ENCODE peak calls at places on chromosomes 16 and 17, in four cellular contexts. U is endodermal cell, R is prostate gland, S is IMR-90. Y is an unnamed sample.

GRCh38 chr17:12041316-12041715 is 20.6 kb downstream of the MAP2K4 start:
- DNase-seq in R (no peak), S (peak; percentile 87), U (no peak), Y (no peak)

GRCh38 chr16:67391424-67392300 is 1.6 kb downstream of the TPPP3 start:
- DNase-seq in U (no peak), R (no peak), S (no peak), Y (no peak)

GRCh38 chr17:28469376-28469775 is 4.1 kb upstream of the SLC13A2 start:
- DNase-seq in S (no peak), R (no peak), U (no peak), Y (no peak)

GRCh38 chr17:16123531-16123930 is 91.8 kb downstream of the NCOR1 start:
- DNase-seq in R (no peak), S (no peak), U (no peak), Y (no peak)

GRCh38 chr16:13316008-13316407 is 414.6 kb downstream of the SHISA9 start:
- DNase-seq in R (no peak), U (no peak), S (no peak), Y (no peak)

GRCh38 chr16:84368327-84368996 is at the start of gene ATP2C2:
- DNase-seq in R (peak; percentile 78), U (peak; percentile 95), S (no peak), Y (no peak)

GRCh38 chr17:41415833-41416335 is 8.5 kb downstream of the KRT37 start:
- DNase-seq in R (no peak), U (no peak), S (peak; percentile 55), Y (no peak)

GRCh38 chr17:47692137-47692894 is 1.6 kb upstream of the TBKBP1 start:
- DNase-seq in S (no peak), R (no peak), U (no peak), Y (no peak)

GRCh38 chr17:79085154-79085920 is 10.7 kb downstream of the ENGASE start:
- DNase-seq in R (no peak), S (no peak), U (no peak), Y (no peak)

GRCh38 chr16:67349172-67349571 is 22.6 kb downstream of the LRRC36 start:
- DNase-seq in U (no peak), R (no peak), S (peak; percentile 44), Y (no peak)

GRCh38 chr17:4175921-4176802 is 33.2 kb downstream of the CYB5D2 start:
- DNase-seq in R (no peak), S (peak; percentile 45), U (no peak), Y (no peak)

GRCh38 chr16:58345574-58346354 is 46.5 kb upstream of the GINS3 start:
- DNase-seq in S (no peak), U (no peak), R (no peak), Y (no peak)

GRCh38 chr16:15682105-15682570 is 32.1 kb downstream of the NDE1 start:
- DNase-seq in S (peak; percentile 84), U (peak; percentile 83), R (no peak), Y (peak; percentile 51)

GRCh38 chr16:60120586-60120985 is 1386.5 kb upstream of the GOT2 start:
- DNase-seq in S (no peak), R (no peak), U (no peak), Y (no peak)

GRCh38 chr16:90020838-90021382 is 1.7 kb upstream of the DBNDD1 start:
- DNase-seq in S (peak; percentile 76), R (no peak), U (no peak), Y (peak; percentile 67)

GRCh38 chr16:35788381-35788780 is 2329.0 kb downstream of the TP53TG3F start:
- DNase-seq in S (no peak), R (no peak), U (no peak), Y (no peak)

GRCh38 chr16:35795361-35796029 is 2336.1 kb downstream of the TP53TG3F start:
- DNase-seq in S (no peak), R (no peak), U (no peak), Y (peak; percentile 86)

GRCh38 chr16:35797811-35798210 is 2338.4 kb downstream of the TP53TG3F start:
- DNase-seq in U (no peak), S (no peak), R (no peak), Y (no peak)

DNA sequence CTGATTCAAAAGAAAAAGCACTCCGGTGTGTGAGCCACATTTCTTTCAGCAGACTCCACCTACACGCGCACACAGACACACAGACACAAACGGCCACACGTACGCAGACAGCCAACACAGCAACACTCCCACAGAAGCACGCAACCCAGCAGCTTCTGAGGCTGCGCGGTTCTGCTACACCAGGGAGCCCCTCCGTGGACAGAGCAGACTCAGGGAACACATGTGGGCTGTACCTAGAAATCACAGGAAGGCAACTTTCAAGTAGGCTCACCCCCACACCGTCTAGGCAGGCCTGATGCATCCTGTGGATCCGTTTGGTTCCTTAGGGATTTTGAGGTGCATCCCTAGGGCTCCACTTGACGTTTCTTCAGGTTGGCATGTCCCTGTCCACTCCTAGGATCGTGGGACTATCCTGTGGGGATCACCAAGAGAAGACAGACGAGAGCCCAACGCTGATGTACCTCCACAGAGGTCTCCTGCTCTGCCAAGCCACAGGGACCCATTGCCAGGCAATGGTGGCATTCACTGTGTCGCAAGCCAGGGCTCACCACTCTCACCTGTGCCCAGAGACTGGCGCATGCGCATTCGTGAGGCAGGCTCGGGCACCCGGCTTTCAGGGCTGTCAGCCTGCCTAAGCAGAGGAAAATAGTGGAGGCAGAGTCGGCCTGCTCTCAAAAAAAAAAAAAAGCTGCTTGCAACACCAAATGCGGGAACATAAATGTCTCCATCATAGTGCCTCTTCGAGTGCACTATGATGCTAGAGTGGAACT is 2333.3 kb downstream of the TP53TG3F start:
- DNase-seq in R (no peak), U (no peak), S (no peak), Y (no peak)
- H3K9me3 ChIP-seq in R (no peaks in the 10 kb centered on the region), U (peaks cover 94% of the 10 kb centered on the region), S (peaks cover 47% of the 10 kb centered on the region), Y (no peaks in the 10 kb centered on the region)

GRCh38 chr16:7376227-7376626 is 43.6 kb downstream of the RBFOX1 start:
- DNase-seq in S (no peak), R (no peak), U (no peak), Y (no peak)
- H3K4me1 ChIP-seq in S (no peaks in the 10 kb centered on the region), R (no peaks in the 10 kb centered on the region), U (no peaks in the 10 kb centered on the region), Y (no peaks in the 10 kb centered on the region)

DNA sequence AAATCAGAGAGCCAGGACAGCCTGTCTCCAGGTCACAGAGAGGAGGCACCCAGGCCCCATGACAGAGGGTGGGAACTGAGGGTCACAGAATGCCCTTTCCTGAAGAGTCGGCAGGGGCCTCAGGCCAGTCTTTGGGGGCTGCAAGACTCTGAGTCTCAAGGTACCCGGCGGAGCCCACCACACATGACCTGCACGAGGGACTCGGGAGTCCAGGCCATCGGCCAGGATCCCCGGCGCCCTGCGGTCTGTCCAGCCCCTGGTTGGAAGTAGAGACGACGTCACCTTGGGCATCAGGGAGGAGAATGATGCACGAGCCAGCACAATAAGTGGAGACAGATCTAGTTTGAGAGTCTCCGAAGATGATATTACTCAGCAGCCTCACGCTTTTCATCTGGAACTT is 234.7 kb upstream of the SDK2 start:
- DNase-seq in R (no peak), S (no peak), U (no peak), Y (no peak)
- H3K27me3 ChIP-seq in R (no peaks in the 10 kb centered on the region), S (no peaks in the 10 kb centered on the region), U (peaks cover 16% of the 10 kb centered on the region), Y (no peaks in the 10 kb centered on the region)

GRCh38 chr16:62602790-62603189 is 566.6 kb upstream of the CDH8 start:
- DNase-seq in S (no peak), R (no peak), U (no peak), Y (no peak)

GRCh38 chr16:62596101-62596500 is 559.9 kb upstream of the CDH8 start:
- DNase-seq in U (no peak), S (no peak), R (no peak), Y (no peak)

GRCh38 chr16:62597874-62598273 is 561.6 kb upstream of the CDH8 start:
- DNase-seq in R (no peak), U (no peak), S (no peak), Y (no peak)
- H3K9me3 ChIP-seq in R (no peaks in the 10 kb centered on the region), U (no peaks in the 10 kb centered on the region), S (peaks cover 6% of the 10 kb centered on the region), Y (no peaks in the 10 kb centered on the region)

GRCh38 chr16:85946680-85947510 is 47.9 kb downstream of the IRF8 start:
- DNase-seq in S (no peak), U (no peak), R (no peak), Y (no peak)
- H3K4me1 ChIP-seq in S (no peaks in the 10 kb centered on the region), U (no peaks in the 10 kb centered on the region), R (no peaks in the 10 kb centered on the region), Y (no peaks in the 10 kb centered on the region)

DNA sequence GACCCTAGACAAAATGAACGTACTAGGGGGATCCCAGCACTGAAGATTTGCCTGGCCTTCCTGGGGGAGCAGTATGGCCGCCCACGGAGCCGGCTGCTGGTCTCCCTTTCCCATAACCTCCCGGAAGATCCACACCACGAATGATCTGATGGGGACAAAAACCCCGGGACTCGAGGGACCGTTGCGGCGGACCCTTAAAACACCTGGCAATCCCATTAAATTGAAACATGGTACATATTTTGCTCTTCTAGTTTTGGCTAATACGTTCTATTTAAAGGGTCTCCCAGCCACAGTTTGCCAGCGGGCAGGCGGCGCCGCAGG is 45.2 kb upstream of the LCMT1 start:
- DNase-seq in R (no peak), U (no peak), S (no peak), Y (no peak)
- H3K27me3 ChIP-seq in R (no peaks in the 10 kb centered on the region), U (peaks cover 6% of the 10 kb centered on the region), S (no peaks in the 10 kb centered on the region), Y (peaks cover 22% of the 10 kb centered on the region)

DNA sequence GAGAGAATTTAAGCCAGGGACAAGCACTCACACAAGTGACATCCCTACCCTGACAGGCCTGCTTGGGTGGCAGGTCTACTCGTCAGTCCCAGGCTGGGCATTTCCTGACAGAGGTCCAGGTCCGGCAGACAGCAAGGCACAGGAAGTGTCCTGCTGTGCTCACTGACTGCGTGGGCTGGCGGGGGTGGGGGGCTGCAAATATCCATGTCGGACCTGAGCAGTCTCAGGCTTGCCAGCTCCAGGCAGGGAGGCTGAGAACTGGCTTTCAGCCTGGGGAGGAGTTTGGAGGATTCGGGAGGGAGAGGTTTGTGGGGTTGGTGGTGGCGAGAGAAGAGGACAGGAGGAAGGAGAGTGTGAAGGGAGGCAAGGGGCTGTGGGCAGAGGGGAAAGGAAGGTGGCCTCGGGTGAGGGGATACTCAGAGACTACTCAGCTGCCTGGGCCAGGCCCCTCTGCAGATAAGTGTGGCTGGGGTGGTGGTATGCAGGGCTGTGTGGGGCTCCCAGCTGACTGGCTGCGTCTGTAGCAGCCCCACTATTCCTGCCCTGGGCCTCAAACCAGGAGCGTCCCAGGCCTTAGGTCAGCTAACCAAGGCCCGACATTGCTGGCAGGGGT is 7.8 kb downstream of the HIC1 start:
- DNase-seq in S (peak; percentile 49), U (peak; percentile 81), R (no peak), Y (no peak)
- H3K9me3 ChIP-seq in S (no peaks in the 10 kb centered on the region), U (no peaks in the 10 kb centered on the region), R (no peaks in the 10 kb centered on the region), Y (no peaks in the 10 kb centered on the region)

DNA sequence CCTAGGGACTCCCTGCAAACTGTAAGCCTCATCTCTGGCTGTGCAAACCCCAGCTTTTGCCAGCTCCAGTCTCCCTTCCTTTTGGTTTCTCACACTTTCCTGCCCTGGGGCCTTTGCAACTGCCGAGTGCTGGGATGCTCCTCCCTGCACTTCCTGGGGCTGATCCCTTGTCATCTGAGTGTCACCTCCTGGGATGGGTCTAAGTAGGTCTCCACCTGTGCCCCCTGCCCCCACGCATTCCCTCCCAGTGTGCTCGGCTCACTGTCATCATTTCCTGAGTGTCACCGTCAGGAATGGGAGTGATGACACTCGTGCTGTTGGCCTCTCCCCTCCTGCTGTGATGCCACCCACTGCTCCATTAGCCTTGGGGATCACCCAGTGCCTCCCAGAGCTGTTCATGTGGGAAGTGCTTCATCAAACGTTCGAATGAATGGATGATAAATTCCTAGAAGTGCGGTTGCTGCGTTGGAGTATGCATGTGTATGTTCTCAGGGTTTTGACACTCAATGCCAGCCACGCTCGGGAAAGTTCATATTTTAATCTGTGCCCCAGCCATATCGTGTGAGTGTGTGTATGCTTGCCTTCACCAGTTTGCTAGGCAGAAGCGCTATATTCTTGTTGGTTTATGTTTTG is 189.9 kb downstream of the NTN1 start:
- DNase-seq in U (peak; percentile 67), R (no peak), S (no peak), Y (no peak)
- H3K4me1 ChIP-seq in U (no peaks in the 10 kb centered on the region), R (peaks cover 5% of the 10 kb centered on the region), S (no peaks in the 10 kb centered on the region), Y (no peaks in the 10 kb centered on the region)

Y was measured in BE2C.